ENCODE peak calls at places on chromosomes 11 and 22, in eight cellular contexts. Q is thoracic aorta; D is DND-41; P is small intestine; I is psoas muscle; J is uterus; V is hepatocyte; O is CD8-positive, alpha-beta memory T cell. Y is an unnamed sample. For H3K36me3 and H3K27me3, the result is how much of the 10 kb centered on the place peaks cover.

GRCh38 chr11:26720003-26720402 is 1.9 kb downstream of the SLC5A12 start:
- DNase-seq in Q (no peak), D (no peak), P (peak), I (no peak), J (no peak), V (no peak), O (no peak), Y (no peak)

GRCh38 chr11:22752908-22753310 is 76.7 kb downstream of the SVIP start:
- DNase-seq in Q (no peak), D (no peak), P (no peak), I (no peak), J (no peak), V (no peak), O (no peak), Y (no peak)

GRCh38 chr11:58774164-58774593 is 42.4 kb upstream of the GLYAT start:
- DNase-seq in Q (no peak), D (no peak), P (no peak), I (no peak), J (no peak), V (no peak), O (no peak), Y (no peak)

GRCh38 chr22:40524392-40525249 is 111.9 kb downstream of the MRTFA start:
- DNase-seq in Q (no peak), D (no peak), P (no peak), I (no peak), J (no peak), V (no peak), O (no peak), Y (no peak)

GRCh38 chr11:35343033-35343598 is 76.2 kb downstream of the SLC1A2 start:
- DNase-seq in Q (no peak), D (no peak), P (peak), I (no peak), J (no peak), V (no peak), O (peak), Y (no peak)

GRCh38 chr11:115724709-115725108 is 220.5 kb upstream of the CADM1 start:
- DNase-seq in Q (no peak), D (no peak), P (no peak), I (no peak), J (no peak), V (no peak), O (no peak), Y (no peak)

GRCh38 chr11:45400594-45400993 is 114.5 kb upstream of the SYT13 start:
- DNase-seq in Q (no peak), D (no peak), P (no peak), I (no peak), J (no peak), V (no peak), O (no peak), Y (no peak)

GRCh38 chr11:26910192-26910591 is 83.7 kb upstream of the FIBIN start:
- DNase-seq in Q (no peak), D (no peak), P (no peak), I (no peak), J (no peak), V (no peak), O (no peak), Y (no peak)

GRCh38 chr11:73218830-73219215 is 742 bp downstream of the P2RY2 start:
- DNase-seq in Q (no peak), D (no peak), P (no peak), I (no peak), J (no peak), V (no peak), O (no peak), Y (no peak)

GRCh38 chr11:1281326-1281973 is 28.0 kb downstream of the TOLLIP start:
- DNase-seq in Q (no peak), D (no peak), P (no peak), I (no peak), J (no peak), V (no peak), O (no peak), Y (no peak)

GRCh38 chr11:23079382-23079813 is 219.1 kb upstream of the CCDC179 start:
- DNase-seq in Q (no peak), D (no peak), P (no peak), I (no peak), J (no peak), V (no peak), O (no peak), Y (no peak)

GRCh38 chr11:117900144-117900651 is 23.7 kb upstream of the FXYD6 start:
- DNase-seq in Q (no peak), D (no peak), P (no peak), I (no peak), J (peak), V (no peak), O (no peak), Y (no peak)

GRCh38 chr11:40170076-40170475 is 1289.4 kb downstream of the LRRC4C start:
- DNase-seq in Q (no peak), D (no peak), P (no peak), I (no peak), J (no peak), V (peak), O (no peak), Y (no peak)

GRCh38 chr11:66956689-66957290 is 1.4 kb downstream of the PC start:
- DNase-seq in Q (no peak), D (no peak), P (no peak), I (no peak), J (no peak), V (peak), O (no peak), Y (no peak)

GRCh38 chr11:64875369-64876225 is 2.8 kb downstream of the EHD1 start:
- DNase-seq in Q (no peak), D (no peak), P (no peak), I (peak), J (no peak), V (no peak), O (no peak), Y (no peak)

GRCh38 chr11:123057604-123058305 is 4.2 kb downstream of the HSPA8 start:
- DNase-seq in Q (no peak), D (no peak), P (no peak), I (no peak), J (no peak), V (no peak), O (no peak), Y (no peak)

GRCh38 chr11:85379066-85379465 is 248.1 kb downstream of the DLG2 start:
- DNase-seq in Q (no peak), D (no peak), P (no peak), I (no peak), J (no peak), V (no peak), O (no peak), Y (no peak)

GRCh38 chr22:39384750-39385480 is 14.7 kb upstream of the TAB1 start:
- DNase-seq in Q (no peak), D (no peak), P (peak), I (no peak), J (no peak), V (peak), O (no peak), Y (no peak)

GRCh38 chr11:2304156-2305139 is 2.6 kb downstream of the TSPAN32 start:
- DNase-seq in Q (no peak), D (no peak), P (no peak), I (no peak), J (peak), V (no peak), O (no peak), Y (peak)

GRCh38 chr11:117669062-117669461 is 128.0 kb downstream of the DSCAML1 start:
- DNase-seq in Q (no peak), D (no peak), P (no peak), I (no peak), J (no peak), V (no peak), O (no peak), Y (no peak)

GRCh38 chr11:118114266-118114665 is 27.5 kb upstream of the SMIM35 start:
- DNase-seq in Q (no peak), D (no peak), P (no peak), I (no peak), J (no peak), V (no peak), O (no peak), Y (no peak)

GRCh38 chr11:126891556-126892217 is 108.9 kb downstream of the KIRREL3 start:
- DNase-seq in Q (no peak), D (no peak), P (no peak), I (peak), J (no peak), V (no peak), O (no peak), Y (no peak)

DNA sequence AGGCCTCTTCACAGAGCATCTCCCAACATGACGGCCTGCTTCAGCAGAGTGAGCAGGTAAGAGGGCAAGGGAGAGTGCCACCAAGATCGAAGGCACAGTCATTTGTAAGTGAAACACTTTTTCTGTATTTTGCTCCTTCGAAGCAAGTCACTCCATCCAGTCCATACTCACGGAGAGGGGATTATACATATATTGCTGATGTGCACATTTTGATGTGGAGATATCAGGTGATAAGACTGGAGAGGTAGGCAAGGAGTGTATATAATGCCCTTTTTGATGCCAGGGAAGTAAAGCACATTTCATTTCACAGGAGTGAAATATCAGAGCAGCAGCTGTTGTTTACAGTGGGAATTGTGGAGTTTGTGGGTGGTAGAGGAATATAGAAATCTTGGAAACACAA is 11.2 kb downstream of the PTS start:
- DNase-seq in Q (no peak), D (no peak), P (no peak), I (no peak), J (no peak), V (no peak), O (no peak), Y (no peak)
- H3K36me3 ChIP-seq in Q (under half), D (under half), P (under half), I (half or more), J (under half), V (under half), O (under half), Y (under half)

DNA sequence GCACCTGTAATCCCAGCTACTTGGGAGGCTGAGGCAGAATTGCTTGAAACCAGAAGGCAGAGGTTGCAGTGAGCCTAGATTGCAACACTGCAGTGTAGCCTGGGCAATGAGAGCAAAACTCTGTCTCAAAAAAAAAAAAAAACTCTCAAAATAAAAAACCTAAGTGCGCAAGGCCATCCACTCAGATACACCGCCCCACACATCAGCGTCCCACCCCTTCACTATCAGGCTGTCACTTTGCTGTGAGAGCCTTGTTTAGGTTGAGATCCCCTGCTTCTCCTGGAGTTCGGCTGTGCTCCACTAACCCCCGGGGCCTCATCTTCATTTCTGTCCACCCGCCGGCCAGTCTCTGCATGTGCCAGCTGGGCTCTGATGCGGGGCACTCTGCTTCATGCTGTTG is 12.1 kb downstream of the SLC25A1 start:
- DNase-seq in Q (no peak), D (no peak), P (no peak), I (no peak), J (no peak), V (no peak), O (no peak), Y (no peak)
- H3K27me3 ChIP-seq in Q (under half), D (under half), P (under half), I (under half), J (under half), V (under half), O (under half), Y (under half)

GRCh38 chr11:130133716-130134115 is 25.9 kb upstream of the ST14 start:
- DNase-seq in Q (no peak), D (no peak), P (peak), I (no peak), J (no peak), V (no peak), O (no peak), Y (no peak)

GRCh38 chr11:130139401-130139800 is 20.2 kb upstream of the ST14 start:
- DNase-seq in Q (no peak), D (no peak), P (no peak), I (no peak), J (no peak), V (no peak), O (no peak), Y (no peak)

GRCh38 chr11:130141561-130142341 is 17.8 kb upstream of the ST14 start:
- DNase-seq in Q (no peak), D (no peak), P (no peak), I (no peak), J (no peak), V (no peak), O (no peak), Y (no peak)

GRCh38 chr11:130136107-130136506 is 23.5 kb upstream of the ST14 start:
- DNase-seq in Q (no peak), D (no peak), P (no peak), I (no peak), J (no peak), V (no peak), O (no peak), Y (no peak)

GRCh38 chr11:130137999-130138398 is 21.6 kb upstream of the ST14 start:
- DNase-seq in Q (no peak), D (no peak), P (no peak), I (no peak), J (no peak), V (no peak), O (no peak), Y (no peak)
- H3K36me3 ChIP-seq in Q (under half), D (half or more), P (under half), I (half or more), J (under half), V (under half), O (under half), Y (under half)

DNA sequence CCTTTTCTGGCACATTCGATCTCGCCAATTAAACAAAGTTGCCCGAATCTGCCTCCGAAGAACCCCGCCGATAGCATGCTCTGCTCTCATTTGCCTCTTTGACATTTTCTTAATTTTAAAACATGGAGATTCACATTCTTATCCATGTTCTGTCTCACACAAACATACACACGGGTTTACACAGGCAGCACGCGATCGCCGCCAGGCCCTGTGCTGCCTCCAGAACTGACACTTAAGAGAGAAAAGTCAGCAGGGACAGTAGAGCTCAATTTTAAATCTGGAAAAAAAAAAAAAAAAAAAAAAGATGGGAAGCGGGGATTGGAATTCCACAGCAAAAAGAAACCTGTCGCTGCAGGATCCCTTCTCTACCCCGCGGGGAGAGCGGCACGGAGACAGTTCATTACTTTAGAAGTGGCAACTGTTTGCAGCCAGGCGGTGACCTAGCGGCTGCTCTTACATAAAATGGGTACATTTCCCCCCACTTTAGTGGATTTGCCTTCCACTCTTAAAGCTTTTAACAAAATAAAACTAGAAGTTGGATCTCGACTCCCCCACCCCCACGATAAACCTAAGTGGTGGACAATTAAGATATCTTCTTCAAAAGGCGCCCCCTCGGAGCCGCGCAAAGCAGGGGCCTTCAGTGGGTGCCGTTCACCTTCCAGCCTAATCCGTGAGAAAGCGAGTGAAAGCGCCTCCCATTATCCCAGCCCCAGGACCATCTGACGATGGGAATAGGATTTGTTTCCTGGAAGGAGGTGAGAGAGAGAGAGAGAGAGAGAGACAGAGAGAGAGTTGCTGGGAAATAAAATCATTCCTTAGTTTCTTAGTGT is 13.7 kb downstream of the PAX6 start:
- DNase-seq in Q (no peak), D (no peak), P (no peak), I (no peak), J (no peak), V (no peak), O (no peak), Y (no peak)
- H3K27me3 ChIP-seq in Q (under half), D (under half), P (half or more), I (under half), J (half or more), V (half or more), O (under half), Y (under half)

GRCh38 chr11:47756208-47756607 is 10.9 kb downstream of the FNBP4 start:
- DNase-seq in Q (no peak), D (no peak), P (no peak), I (no peak), J (no peak), V (no peak), O (no peak), Y (no peak)
- H3K36me3 ChIP-seq in Q (half or more), D (half or more), P (under half), I (half or more), J (under half), V (under half), O (half or more), Y (half or more)

GRCh38 chr11:114180301-114181055 is 115.7 kb upstream of the NNMT start:
- DNase-seq in Q (no peak), D (no peak), P (peak), I (peak), J (peak), V (peak), O (no peak), Y (no peak)

GRCh38 chr11:114181752-114182151 is 114.4 kb upstream of the NNMT start:
- DNase-seq in Q (no peak), D (no peak), P (no peak), I (peak), J (peak), V (no peak), O (no peak), Y (no peak)

GRCh38 chr11:114181195-114181594 is 115.0 kb upstream of the NNMT start:
- DNase-seq in Q (no peak), D (no peak), P (no peak), I (no peak), J (no peak), V (no peak), O (no peak), Y (no peak)

GRCh38 chr11:114178656-114179055 is 117.5 kb upstream of the NNMT start:
- DNase-seq in Q (no peak), D (no peak), P (no peak), I (no peak), J (no peak), V (no peak), O (no peak), Y (no peak)

GRCh38 chr11:114179234-114179941 is 116.8 kb upstream of the NNMT start:
- DNase-seq in Q (peak), D (no peak), P (peak), I (peak), J (peak), V (peak), O (no peak), Y (no peak)
- H3K27me3 ChIP-seq in Q (under half), D (under half), P (under half), I (under half), J (under half), V (under half), O (under half), Y (under half)

GRCh38 chr11:8098361-8098760 is 17.4 kb downstream of the TUB start:
- DNase-seq in Q (no peak), D (no peak), P (no peak), I (no peak), J (no peak), V (no peak), O (no peak), Y (no peak)
- H3K36me3 ChIP-seq in Q (under half), D (under half), P (under half), I (under half), J (under half), V (under half), O (under half), Y (under half)